ENCODE peak calls at places on chromosomes 13 and 19, in four cellular contexts. One of them, this sample, is unnamed.

GRCh38 chr13:77002590-77003190 is 10.8 kb downstream of the CLN5 start:
- DNase-seq in NCI-H1105 treated with DMSO at 0.1 percent for 48 hours: peak
- DNase-seq in left colon: no peak
- DNase-seq in RPMI7951: no peak
- DNase-seq in this sample: no peak

GRCh38 chr19:9116547-9116946 is 984 bp upstream of the OR7G1 start:
- DNase-seq in NCI-H1105 treated with DMSO at 0.1 percent for 48 hours: no peak
- DNase-seq in left colon: no peak
- DNase-seq in RPMI7951: no peak
- DNase-seq in this sample: no peak

GRCh38 chr19:47573076-47574026 is at the start of gene ZNF541:
- DNase-seq in NCI-H1105 treated with DMSO at 0.1 percent for 48 hours: no peak
- DNase-seq in left colon: peak
- DNase-seq in RPMI7951: no peak
- DNase-seq in this sample: peak

GRCh38 chr19:41449079-41449864 is 6.3 kb downstream of the ERICH4 start:
- DNase-seq in NCI-H1105 treated with DMSO at 0.1 percent for 48 hours: peak
- DNase-seq in left colon: peak
- DNase-seq in RPMI7951: peak
- DNase-seq in this sample: peak

GRCh38 chr13:101707659-101708058 is 255.2 kb downstream of the ITGBL1 start:
- DNase-seq in NCI-H1105 treated with DMSO at 0.1 percent for 48 hours: no peak
- DNase-seq in left colon: no peak
- DNase-seq in RPMI7951: no peak
- DNase-seq in this sample: no peak

GRCh38 chr13:36067619-36068456 is 63.3 kb downstream of the DCLK1 start:
- DNase-seq in NCI-H1105 treated with DMSO at 0.1 percent for 48 hours: no peak
- DNase-seq in left colon: no peak
- DNase-seq in RPMI7951: no peak
- DNase-seq in this sample: no peak

GRCh38 chr19:40278361-40279045 is 6.6 kb downstream of the AKT2 start:
- DNase-seq in NCI-H1105 treated with DMSO at 0.1 percent for 48 hours: no peak
- DNase-seq in left colon: no peak
- DNase-seq in RPMI7951: no peak
- DNase-seq in this sample: no peak

GRCh38 chr13:59906413-59907027 is 257.2 kb downstream of the DIAPH3 start:
- DNase-seq in NCI-H1105 treated with DMSO at 0.1 percent for 48 hours: peak
- DNase-seq in left colon: no peak
- DNase-seq in RPMI7951: peak
- DNase-seq in this sample: no peak

GRCh38 chr19:6947745-6948144 is 60.4 kb downstream of the ADGRE1 start:
- DNase-seq in NCI-H1105 treated with DMSO at 0.1 percent for 48 hours: no peak
- DNase-seq in left colon: peak
- DNase-seq in RPMI7951: peak
- DNase-seq in this sample: no peak

GRCh38 chr13:29847501-29847983 is 2.9 kb downstream of the UBL3 start:
- DNase-seq in NCI-H1105 treated with DMSO at 0.1 percent for 48 hours: no peak
- DNase-seq in left colon: no peak
- DNase-seq in RPMI7951: peak
- DNase-seq in this sample: peak

GRCh38 chr13:111215081-111216047 is 100.3 kb downstream of the ARHGEF7 start:
- DNase-seq in NCI-H1105 treated with DMSO at 0.1 percent for 48 hours: peak
- DNase-seq in left colon: no peak
- DNase-seq in RPMI7951: no peak
- DNase-seq in this sample: no peak

GRCh38 chr19:48398329-48399235 is 5.1 kb downstream of the GRIN2D start:
- DNase-seq in NCI-H1105 treated with DMSO at 0.1 percent for 48 hours: peak
- DNase-seq in left colon: peak
- DNase-seq in RPMI7951: peak
- DNase-seq in this sample: peak

GRCh38 chr19:32642771-32643170 is 32.2 kb downstream of the ANKRD27 start:
- DNase-seq in NCI-H1105 treated with DMSO at 0.1 percent for 48 hours: no peak
- DNase-seq in left colon: no peak
- DNase-seq in RPMI7951: no peak
- DNase-seq in this sample: peak

GRCh38 chr19:16496613-16496983 is 404 bp downstream of the C19orf44 start:
- DNase-seq in NCI-H1105 treated with DMSO at 0.1 percent for 48 hours: no peak
- DNase-seq in left colon: peak
- DNase-seq in RPMI7951: peak
- DNase-seq in this sample: peak

GRCh38 chr13:101763191-101763590 is 310.7 kb downstream of the ITGBL1 start:
- DNase-seq in NCI-H1105 treated with DMSO at 0.1 percent for 48 hours: no peak
- DNase-seq in left colon: no peak
- DNase-seq in RPMI7951: no peak
- DNase-seq in this sample: no peak

GRCh38 chr19:31656507-31656906 is 307.3 kb upstream of the TSHZ3 start:
- DNase-seq in NCI-H1105 treated with DMSO at 0.1 percent for 48 hours: no peak
- DNase-seq in left colon: no peak
- DNase-seq in RPMI7951: no peak
- DNase-seq in this sample: no peak

GRCh38 chr19:38095411-38096308 is 128.4 kb downstream of the DPF1 start:
- DNase-seq in NCI-H1105 treated with DMSO at 0.1 percent for 48 hours: peak
- DNase-seq in left colon: peak
- DNase-seq in RPMI7951: peak
- DNase-seq in this sample: peak

GRCh38 chr19:53959176-53959757 is 3.5 kb upstream of the CACNG8 start:
- DNase-seq in NCI-H1105 treated with DMSO at 0.1 percent for 48 hours: no peak
- DNase-seq in left colon: no peak
- DNase-seq in RPMI7951: no peak
- DNase-seq in this sample: no peak

GRCh38 chr19:36417752-36418286 is 625 bp downstream of the ZFP82 start:
- DNase-seq in NCI-H1105 treated with DMSO at 0.1 percent for 48 hours: no peak
- DNase-seq in left colon: no peak
- DNase-seq in RPMI7951: no peak
- DNase-seq in this sample: no peak

GRCh38 chr19:41753159-41753558 is 2.2 kb upstream of the CEACAM6 start:
- DNase-seq in NCI-H1105 treated with DMSO at 0.1 percent for 48 hours: peak
- DNase-seq in left colon: no peak
- DNase-seq in RPMI7951: peak
- DNase-seq in this sample: peak

GRCh38 chr19:49844138-49844740 is 6.7 kb upstream of the PTOV1 start:
- DNase-seq in NCI-H1105 treated with DMSO at 0.1 percent for 48 hours: no peak
- DNase-seq in left colon: no peak
- DNase-seq in RPMI7951: no peak
- DNase-seq in this sample: no peak

GRCh38 chr13:110537116-110537515 is 24.4 kb downstream of the RAB20 start:
- DNase-seq in NCI-H1105 treated with DMSO at 0.1 percent for 48 hours: no peak
- DNase-seq in left colon: no peak
- DNase-seq in RPMI7951: no peak
- DNase-seq in this sample: no peak

GRCh38 chr19:49343127-49343526 is 7.9 kb downstream of the CD37 start:
- DNase-seq in NCI-H1105 treated with DMSO at 0.1 percent for 48 hours: no peak
- DNase-seq in left colon: no peak
- DNase-seq in RPMI7951: no peak
- DNase-seq in this sample: peak

GRCh38 chr13:95087746-95088305 is 213.4 kb downstream of the ABCC4 start:
- DNase-seq in NCI-H1105 treated with DMSO at 0.1 percent for 48 hours: no peak
- DNase-seq in left colon: no peak
- DNase-seq in RPMI7951: no peak
- DNase-seq in this sample: no peak

GRCh38 chr13:75985132-75985531 is 349.0 kb downstream of the LMO7 start:
- DNase-seq in NCI-H1105 treated with DMSO at 0.1 percent for 48 hours: no peak
- DNase-seq in left colon: no peak
- DNase-seq in RPMI7951: no peak
- DNase-seq in this sample: no peak

GRCh38 chr13:78137404-78138142 is 218.9 kb upstream of the EDNRB start:
- DNase-seq in NCI-H1105 treated with DMSO at 0.1 percent for 48 hours: peak
- DNase-seq in left colon: no peak
- DNase-seq in RPMI7951: peak
- DNase-seq in this sample: no peak

GRCh38 chr19:35213678-35214632 is 14.6 kb downstream of the FAM187B start:
- DNase-seq in NCI-H1105 treated with DMSO at 0.1 percent for 48 hours: peak
- DNase-seq in left colon: peak
- DNase-seq in RPMI7951: peak
- DNase-seq in this sample: peak

GRCh38 chr13:49052801-49053200 is 77.1 kb downstream of the FNDC3A start:
- DNase-seq in NCI-H1105 treated with DMSO at 0.1 percent for 48 hours: no peak
- DNase-seq in left colon: no peak
- DNase-seq in RPMI7951: peak
- DNase-seq in this sample: no peak

GRCh38 chr13:43054803-43055802 is 31.7 kb downstream of the DNAJC15 start:
- DNase-seq in NCI-H1105 treated with DMSO at 0.1 percent for 48 hours: no peak
- DNase-seq in left colon: peak
- DNase-seq in RPMI7951: peak
- DNase-seq in this sample: no peak

GRCh38 chr13:44719857-44720671 is 143.9 kb upstream of the TSC22D1 start:
- DNase-seq in NCI-H1105 treated with DMSO at 0.1 percent for 48 hours: no peak
- DNase-seq in left colon: no peak
- DNase-seq in RPMI7951: peak
- DNase-seq in this sample: no peak

GRCh38 chr19:16200038-16200775 is 2.5 kb downstream of the AP1M1 start:
- DNase-seq in NCI-H1105 treated with DMSO at 0.1 percent for 48 hours: no peak
- DNase-seq in left colon: no peak
- DNase-seq in RPMI7951: no peak
- DNase-seq in this sample: no peak

This sample was measured in transverse colon.